ENCODE peak calls at places on chromosome 13, in nine cellular contexts. E, Y, S, R, X, U, T, O and V are unnamed samples. For H4K20me1, the result is how much of the 10 kb centered on the place peaks cover.

GRCh38 chr13:31209172-31209818 is 9.5 kb downstream of the B3GLCT start:
- DNase-seq in E (peak), Y (peak), S (peak), R (peak), X (no peak), U (peak), T (no peak), O (no peak), V (no peak)

GRCh38 chr13:25869941-25870340 is 181.9 kb downstream of the SHISA2 start:
- DNase-seq in E (no peak), Y (no peak), S (no peak), R (no peak), X (no peak), U (no peak), T (no peak), O (no peak), V (no peak)

GRCh38 chr13:100229603-100230002 is 140.7 kb downstream of the PCCA start:
- DNase-seq in E (no peak), Y (no peak), S (no peak), R (no peak), X (no peak), U (no peak), T (no peak), O (no peak), V (no peak)

GRCh38 chr13:96821381-96821780 is 172.9 kb downstream of the OXGR1 start:
- DNase-seq in E (no peak), Y (peak), S (no peak), R (no peak), X (no peak), U (peak), T (no peak), O (peak), V (no peak)

GRCh38 chr13:43433691-43434121 is 353.1 kb downstream of the ENOX1 start:
- DNase-seq in E (no peak), Y (no peak), S (no peak), R (no peak), X (no peak), U (peak), T (no peak), O (peak), V (no peak)

GRCh38 chr13:113298001-113298945 is 1.2 kb downstream of the LAMP1 start:
- DNase-seq in E (no peak), Y (peak), S (no peak), R (no peak), X (no peak), U (peak), T (no peak), O (peak), V (no peak)

GRCh38 chr13:100564444-100565223 is 24.0 kb downstream of the GGACT start:
- DNase-seq in E (no peak), Y (no peak), S (peak), R (no peak), X (no peak), U (no peak), T (no peak), O (no peak), V (no peak)

GRCh38 chr13:31699650-31700049 is 39.7 kb upstream of the RXFP2 start:
- DNase-seq in E (peak), Y (no peak), S (no peak), R (no peak), X (no peak), U (no peak), T (no peak), O (no peak), V (no peak)

GRCh38 chr13:100461309-100462035 is 127.1 kb downstream of the GGACT start:
- DNase-seq in E (no peak), Y (no peak), S (no peak), R (no peak), X (no peak), U (no peak), T (no peak), O (no peak), V (no peak)

GRCh38 chr13:111204438-111205177 is 89.5 kb downstream of the ARHGEF7 start:
- DNase-seq in E (peak), Y (peak), S (peak), R (peak), X (no peak), U (peak), T (no peak), O (no peak), V (no peak)

GRCh38 chr13:74889321-74889720 is 592.6 kb downstream of the TBC1D4 start:
- DNase-seq in E (no peak), Y (no peak), S (no peak), R (no peak), X (no peak), U (no peak), T (no peak), O (peak), V (peak)

GRCh38 chr13:110560606-110561334 is 752 bp downstream of the RAB20 start:
- DNase-seq in E (peak), Y (no peak), S (peak), R (peak), X (no peak), U (peak), T (no peak), O (peak), V (no peak)

GRCh38 chr13:112911285-112911701 is 57.7 kb upstream of the MCF2L start:
- DNase-seq in E (no peak), Y (no peak), S (no peak), R (no peak), X (no peak), U (no peak), T (no peak), O (no peak), V (no peak)

GRCh38 chr13:97574926-97575325 is 141.0 kb downstream of the RAP2A start:
- DNase-seq in E (peak), Y (peak), S (no peak), R (peak), X (peak), U (peak), T (no peak), O (peak), V (no peak)

GRCh38 chr13:37648604-37649003 is 50.0 kb upstream of the POSTN start:
- DNase-seq in E (no peak), Y (peak), S (no peak), R (no peak), X (no peak), U (peak), T (no peak), O (peak), V (no peak)

GRCh38 chr13:41457589-41458186 is 338 bp downstream of the RGCC start:
- DNase-seq in E (no peak), Y (no peak), S (peak), R (peak), X (no peak), U (peak), T (no peak), O (no peak), V (no peak)

GRCh38 chr13:24168980-24169379 is 8.5 kb downstream of the SPATA13 start:
- DNase-seq in E (no peak), Y (peak), S (no peak), R (no peak), X (no peak), U (peak), T (no peak), O (no peak), V (no peak)

GRCh38 chr13:57631607-57632275 is at the start of gene PCDH17:
- DNase-seq in E (peak), Y (peak), S (peak), R (peak), X (no peak), U (peak), T (no peak), O (no peak), V (no peak)

GRCh38 chr13:46507978-46508377 is 45.0 kb upstream of the LRCH1 start:
- DNase-seq in E (no peak), Y (peak), S (no peak), R (no peak), X (no peak), U (no peak), T (no peak), O (no peak), V (no peak)

GRCh38 chr13:46668302-46668720 is 115.3 kb downstream of the LRCH1 start:
- DNase-seq in E (no peak), Y (peak), S (no peak), R (no peak), X (no peak), U (peak), T (no peak), O (peak), V (no peak)

GRCh38 chr13:95603887-95604533 is 40.5 kb downstream of the DZIP1 start:
- DNase-seq in E (no peak), Y (peak), S (no peak), R (peak), X (no peak), U (peak), T (no peak), O (peak), V (no peak)

GRCh38 chr13:107461751-107462150 is 753.6 kb downstream of the LIG4 start:
- DNase-seq in E (no peak), Y (peak), S (no peak), R (no peak), X (no peak), U (no peak), T (no peak), O (no peak), V (no peak)

GRCh38 chr13:77390391-77390790 is 63.5 kb upstream of the MYCBP2 start:
- DNase-seq in E (no peak), Y (no peak), S (no peak), R (no peak), X (no peak), U (peak), T (no peak), O (no peak), V (no peak)

GRCh38 chr13:99200433-99201167 is at the start of gene UBAC2:
- DNase-seq in E (peak), Y (peak), S (peak), R (peak), X (peak), U (peak), T (peak), O (peak), V (peak)

GRCh38 chr13:68375004-68375403 is 1144.9 kb upstream of the PCDH9 start:
- DNase-seq in E (no peak), Y (no peak), S (no peak), R (no peak), X (no peak), U (no peak), T (no peak), O (no peak), V (no peak)

GRCh38 chr13:32284927-32285632 is 30.1 kb downstream of the ZAR1L start:
- DNase-seq in E (no peak), Y (peak), S (no peak), R (no peak), X (peak), U (peak), T (no peak), O (peak), V (no peak)

GRCh38 chr13:39618546-39618945 is 15.6 kb upstream of the LHFPL6 start:
- DNase-seq in E (no peak), Y (no peak), S (no peak), R (no peak), X (no peak), U (no peak), T (no peak), O (no peak), V (no peak)

GRCh38 chr13:113083402-113084061 is 22.1 kb upstream of the F7 start:
- DNase-seq in E (no peak), Y (peak), S (no peak), R (no peak), X (peak), U (peak), T (no peak), O (peak), V (no peak)

GRCh38 chr13:33017410-33017929 is 1.2 kb downstream of the KL start:
- DNase-seq in E (peak), Y (peak), S (no peak), R (peak), X (no peak), U (peak), T (peak), O (no peak), V (no peak)

GRCh38 chr13:35471466-35472307 is 4.8 kb downstream of the MAB21L1 start:
- DNase-seq in E (no peak), Y (no peak), S (no peak), R (peak), X (no peak), U (peak), T (no peak), O (no peak), V (no peak)

GRCh38 chr13:113421673-113422270 is 31.5 kb downstream of the ADPRHL1 start:
- DNase-seq in E (no peak), Y (peak), S (peak), R (peak), X (no peak), U (peak), T (no peak), O (no peak), V (no peak)

GRCh38 chr13:23510979-23511735 is 59.1 kb upstream of the TNFRSF19 start:
- DNase-seq in E (no peak), Y (peak), S (no peak), R (peak), X (peak), U (peak), T (peak), O (peak), V (no peak)

DNA sequence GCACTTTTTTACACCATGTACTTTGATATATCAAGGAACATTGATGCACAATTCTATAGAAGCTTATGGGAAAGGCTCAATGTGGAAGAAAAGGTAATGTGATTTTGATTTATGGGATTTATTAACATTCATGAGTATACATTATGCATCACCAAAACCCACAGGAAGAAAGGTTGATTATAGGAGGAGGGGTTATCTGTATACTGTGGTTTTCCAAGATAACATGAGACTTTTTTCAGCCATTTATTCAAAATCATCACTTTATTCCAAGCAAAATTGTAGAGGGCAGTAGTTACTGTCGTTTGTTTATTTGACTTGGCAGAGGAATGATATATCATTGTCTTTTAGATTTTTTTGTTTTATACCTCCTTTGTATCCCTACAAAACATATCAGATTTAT is 54.9 kb downstream of the WDFY2 start:
- DNase-seq in E (no peak), Y (peak), S (no peak), R (no peak), X (no peak), U (no peak), T (no peak), O (peak), V (no peak)
- H3K4me2 ChIP-seq in E (no peak), Y (no peak), S (peak), R (peak), X (no peak), U (peak), T (no peak), O (peak), V (no peak)

GRCh38 chr13:21055511-21056045 is 5.8 kb downstream of the LATS2 start:
- DNase-seq in E (no peak), Y (no peak), S (no peak), R (no peak), X (no peak), U (peak), T (no peak), O (no peak), V (no peak)
- H3K27ac ChIP-seq in E (no peak), Y (peak), S (no peak), R (no peak), X (no peak), U (peak), T (no peak), O (no peak), V (no peak)

DNA sequence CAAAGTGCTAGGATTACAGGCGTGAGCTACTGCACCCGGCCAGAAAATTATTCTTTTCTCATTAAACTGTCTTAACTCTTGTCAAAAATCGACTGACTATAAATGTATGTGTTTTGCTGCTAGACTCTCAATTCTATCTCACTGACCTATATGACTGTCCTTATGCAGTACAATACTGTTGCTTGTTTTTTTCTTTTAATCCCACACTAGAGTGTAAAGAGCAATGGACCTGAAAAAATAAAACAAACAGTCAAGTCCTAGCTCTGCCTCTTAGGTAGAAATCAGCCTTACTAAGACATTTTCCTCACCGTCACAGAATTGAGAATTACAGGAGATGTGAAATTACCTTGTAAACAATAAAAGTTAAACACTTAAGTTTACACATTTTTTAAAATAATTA is 35.1 kb downstream of the INTS6 start:
- DNase-seq in E (no peak), Y (no peak), S (no peak), R (no peak), X (no peak), U (no peak), T (no peak), O (no peak), V (no peak)
- H4K20me1 ChIP-seq in E (under half), Y (under half), S (under half), R (under half), X (under half), U (under half), T (under half), O (under half), V (under half)

GRCh38 chr13:83880275-83881027 is 1.8 kb downstream of the SLITRK1 start:
- DNase-seq in E (peak), Y (no peak), S (no peak), R (no peak), X (no peak), U (no peak), T (no peak), O (no peak), V (no peak)
- H3K4me2 ChIP-seq in E (peak), Y (no peak), S (no peak), R (peak), X (no peak), U (no peak), T (no peak), O (no peak), V (peak)

GRCh38 chr13:30081331-30081730 is 226.0 kb downstream of the KATNAL1 start:
- DNase-seq in E (no peak), Y (no peak), S (no peak), R (no peak), X (no peak), U (no peak), T (no peak), O (no peak), V (no peak)

GRCh38 chr13:30078059-30078458 is 227.6 kb upstream of the UBL3 start:
- DNase-seq in E (no peak), Y (no peak), S (no peak), R (no peak), X (no peak), U (no peak), T (no peak), O (no peak), V (no peak)

GRCh38 chr13:30082391-30082790 is 225.0 kb downstream of the KATNAL1 start:
- DNase-seq in E (no peak), Y (no peak), S (no peak), R (no peak), X (no peak), U (no peak), T (no peak), O (no peak), V (no peak)

GRCh38 chr13:30077338-30077737 is 226.9 kb upstream of the UBL3 start:
- DNase-seq in E (no peak), Y (no peak), S (no peak), R (no peak), X (no peak), U (no peak), T (no peak), O (no peak), V (no peak)

DNA sequence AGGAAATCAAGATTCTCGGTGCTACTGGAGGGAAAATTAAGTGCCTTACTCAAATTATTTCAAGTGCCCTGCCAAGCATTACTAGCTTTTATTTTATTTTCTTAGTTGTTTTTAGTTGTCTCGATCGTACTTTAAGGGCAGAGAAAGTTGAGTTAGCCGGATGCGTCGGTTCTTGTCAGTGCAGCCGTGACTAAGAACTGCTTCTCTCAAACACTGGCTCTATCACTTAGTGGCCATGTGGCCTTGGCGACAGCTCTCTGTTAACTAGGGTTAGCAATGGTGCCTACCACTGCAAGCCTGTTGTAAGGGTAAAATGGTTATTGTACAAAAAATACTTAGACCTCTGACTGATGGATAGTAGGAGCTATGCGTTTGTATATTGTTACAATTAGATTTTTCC is 227.8 kb downstream of the KATNAL1 start:
- DNase-seq in E (no peak), Y (no peak), S (no peak), R (no peak), X (no peak), U (no peak), T (no peak), O (no peak), V (no peak)
- H3K27ac ChIP-seq in E (no peak), Y (no peak), S (no peak), R (no peak), X (no peak), U (no peak), T (no peak), O (no peak), V (no peak)

DNA sequence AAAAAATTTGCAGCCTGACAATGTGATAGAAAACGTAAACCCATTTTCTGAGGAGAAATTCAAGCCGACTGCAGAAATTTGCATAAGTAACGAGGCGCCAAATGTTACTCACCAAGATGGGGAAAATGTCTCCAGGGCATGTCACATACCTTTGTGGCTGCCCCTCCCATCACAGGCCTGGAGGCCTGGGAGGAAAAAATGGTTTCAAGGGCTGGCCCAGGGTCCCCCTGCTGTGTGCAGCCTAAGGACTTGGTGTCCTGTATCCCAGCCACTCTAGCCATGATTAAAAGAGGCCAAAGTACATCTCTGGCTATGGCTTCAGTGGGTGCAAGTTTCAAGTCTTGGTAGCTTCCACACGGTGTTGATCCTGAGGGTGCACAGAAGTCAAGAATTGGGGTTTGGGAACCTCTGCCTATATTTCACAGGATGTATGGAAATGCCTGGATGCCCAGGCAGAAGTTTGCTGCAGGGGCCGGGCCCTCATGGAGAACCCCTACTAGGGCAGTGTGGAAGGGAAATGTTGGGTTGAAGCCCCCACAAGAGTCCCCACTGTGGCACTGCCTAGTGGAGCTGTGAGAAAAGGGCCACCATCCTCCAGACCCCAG is 1842.3 kb downstream of the PCDH9 start:
- DNase-seq in E (no peak), Y (no peak), S (no peak), R (no peak), X (no peak), U (no peak), T (no peak), O (no peak), V (no peak)
- H4K20me1 ChIP-seq in E (under half), Y (under half), S (under half), R (under half), X (under half), U (under half), T (under half), O (under half), V (under half)

DNA sequence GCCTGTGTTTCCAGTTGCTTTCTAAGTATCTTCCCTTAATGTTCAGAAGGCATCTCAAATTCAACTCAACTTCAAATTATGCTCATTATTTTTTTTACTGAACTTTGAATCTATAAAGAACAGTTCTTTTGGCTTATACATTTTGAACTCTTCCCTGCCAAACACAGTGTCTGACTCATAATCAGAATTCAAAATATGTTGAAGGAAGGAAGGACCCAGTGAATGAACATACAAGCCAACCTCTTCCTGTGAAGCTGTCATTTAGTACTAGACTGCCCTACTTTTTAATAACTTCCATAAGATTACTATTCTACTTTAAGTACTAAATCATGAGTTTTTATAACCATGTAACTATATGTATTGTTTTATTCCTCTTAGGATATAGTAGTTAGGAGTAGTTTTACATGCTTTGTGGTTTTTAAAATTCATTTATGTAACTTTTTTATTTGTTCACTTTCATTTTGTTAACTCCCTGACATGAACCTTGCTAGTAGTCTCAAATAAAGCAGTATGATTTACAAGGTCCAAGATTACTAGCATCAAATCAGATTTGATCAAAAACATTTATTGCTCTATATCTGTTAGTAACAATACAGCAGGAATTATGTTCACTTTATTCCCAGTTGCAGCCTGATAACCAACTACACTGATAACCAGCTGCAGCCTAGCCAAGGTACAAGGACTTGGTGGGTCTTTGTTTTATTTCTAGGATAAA is 6.4 kb downstream of the NUDT15 start:
- DNase-seq in E (no peak), Y (peak), S (no peak), R (no peak), X (no peak), U (peak), T (no peak), O (peak), V (no peak)
- H3K4me2 ChIP-seq in E (no peak), Y (peak), S (peak), R (no peak), X (no peak), U (peak), T (peak), O (no peak), V (no peak)